ENCODE peak calls at places on chromosomes 1 and 21, in ten cellular contexts. X is AG09309, O is coronary artery, C is H9, B is HCT116, S is B cell, I is AG04449, T is IMR-90, E is progenitor cell of endocrine pancreas, G is GM13976. P is an unnamed sample.

GRCh38 chr1:219876798-219877209 is 51.6 kb downstream of the SLC30A10 start:
- DNase-seq in X (no peak), O (no peak), C (no peak), B (peak), S (no peak), I (no peak), T (no peak), E (no peak), G (no peak), P (no peak)

GRCh38 chr1:206490643-206491421 is 16.5 kb upstream of the RASSF5 start:
- DNase-seq in X (no peak), O (no peak), C (no peak), B (no peak), S (no peak), I (no peak), T (peak), E (no peak), G (no peak), P (no peak)

GRCh38 chr1:145995148-145995851 is 1.1 kb downstream of the TXNIP start:
- DNase-seq in X (no peak), O (no peak), C (no peak), B (no peak), S (no peak), I (no peak), T (no peak), E (no peak), G (no peak), P (no peak)

GRCh38 chr1:53139911-53140310 is 2.5 kb downstream of the SLC1A7 start:
- DNase-seq in X (no peak), O (peak), C (no peak), B (no peak), S (no peak), I (no peak), T (peak), E (no peak), G (no peak), P (no peak)

GRCh38 chr1:159906960-159907359 is 7.0 kb upstream of the CFAP45 start:
- DNase-seq in X (no peak), O (no peak), C (no peak), B (no peak), S (no peak), I (no peak), T (no peak), E (no peak), G (no peak), P (no peak)

GRCh38 chr1:15902882-15903281 is 55.4 kb downstream of the SPEN start:
- DNase-seq in X (peak), O (no peak), C (no peak), B (no peak), S (no peak), I (no peak), T (peak), E (no peak), G (no peak), P (no peak)

GRCh38 chr21:38597436-38597835 is 99.2 kb upstream of the ERG start:
- DNase-seq in X (no peak), O (no peak), C (no peak), B (no peak), S (no peak), I (no peak), T (no peak), E (no peak), G (no peak), P (no peak)

GRCh38 chr21:26120833-26121232 is 49.7 kb downstream of the APP start:
- DNase-seq in X (no peak), O (no peak), C (peak), B (no peak), S (no peak), I (no peak), T (no peak), E (no peak), G (no peak), P (no peak)

GRCh38 chr1:209207701-209208286 is 375.7 kb upstream of the CAMK1G start:
- DNase-seq in X (peak), O (no peak), C (peak), B (no peak), S (no peak), I (peak), T (peak), E (peak), G (peak), P (peak)
- TF ChIP-seq CTCF in X (peak), O (peak), C (peak), B (peak), S (no peak), I (peak), T (peak), E (peak), G (peak), P (peak)

GRCh38 chr1:39413902-39414528 is 77.4 kb upstream of the BMP8A start:
- DNase-seq in X (no peak), O (no peak), C (no peak), B (no peak), S (no peak), I (no peak), T (no peak), E (no peak), G (no peak), P (no peak)
- TF ChIP-seq CTCF in X (no peak), O (no peak), C (no peak), B (no peak), S (no peak), I (no peak), T (no peak), E (no peak), G (no peak), P (no peak)

GRCh38 chr1:66331641-66332523 is 202.1 kb upstream of the SGIP1 start:
- DNase-seq in X (peak), O (peak), C (peak), B (no peak), S (peak), I (peak), T (peak), E (no peak), G (no peak), P (no peak)
- TF ChIP-seq CTCF in X (peak), O (no peak), C (peak), B (no peak), S (no peak), I (peak), T (peak), E (peak), G (no peak), P (no peak)

GRCh38 chr1:177779325-177779965 is 190.4 kb downstream of the SEC16B start:
- DNase-seq in X (no peak), O (no peak), C (no peak), B (no peak), S (no peak), I (no peak), T (no peak), E (no peak), G (no peak), P (no peak)

GRCh38 chr1:177784394-177784793 is 185.5 kb downstream of the SEC16B start:
- DNase-seq in X (no peak), O (no peak), C (no peak), B (no peak), S (no peak), I (no peak), T (no peak), E (no peak), G (no peak), P (no peak)

GRCh38 chr1:177783052-177783451 is 186.8 kb downstream of the SEC16B start:
- DNase-seq in X (no peak), O (no peak), C (peak), B (no peak), S (no peak), I (no peak), T (no peak), E (no peak), G (no peak), P (no peak)

GRCh38 chr1:177780096-177780700 is 189.7 kb downstream of the SEC16B start:
- DNase-seq in X (peak), O (no peak), C (no peak), B (peak), S (no peak), I (peak), T (peak), E (no peak), G (peak), P (peak)
- TF ChIP-seq CTCF in X (peak), O (no peak), C (peak), B (peak), S (no peak), I (peak), T (peak), E (peak), G (peak), P (peak)

GRCh38 chr1:55334797-55335196 is 119.6 kb upstream of the USP24 start:
- DNase-seq in X (no peak), O (no peak), C (no peak), B (no peak), S (no peak), I (no peak), T (no peak), E (no peak), G (no peak), P (no peak)

GRCh38 chr1:55334140-55334539 is 119.0 kb upstream of the USP24 start:
- DNase-seq in X (no peak), O (no peak), C (no peak), B (no peak), S (no peak), I (no peak), T (no peak), E (no peak), G (no peak), P (no peak)

GRCh38 chr1:55338448-55338820 is 123.3 kb upstream of the USP24 start:
- DNase-seq in X (no peak), O (peak), C (no peak), B (no peak), S (no peak), I (no peak), T (no peak), E (no peak), G (no peak), P (no peak)

GRCh38 chr1:55339681-55340080 is 124.5 kb upstream of the USP24 start:
- DNase-seq in X (no peak), O (no peak), C (no peak), B (no peak), S (no peak), I (no peak), T (no peak), E (no peak), G (no peak), P (no peak)

GRCh38 chr1:55337801-55338447 is 122.8 kb upstream of the USP24 start:
- DNase-seq in X (peak), O (peak), C (peak), B (peak), S (peak), I (peak), T (peak), E (no peak), G (peak), P (peak)
- TF ChIP-seq CTCF in X (peak), O (no peak), C (peak), B (peak), S (peak), I (peak), T (peak), E (peak), G (peak), P (no peak)

DNA sequence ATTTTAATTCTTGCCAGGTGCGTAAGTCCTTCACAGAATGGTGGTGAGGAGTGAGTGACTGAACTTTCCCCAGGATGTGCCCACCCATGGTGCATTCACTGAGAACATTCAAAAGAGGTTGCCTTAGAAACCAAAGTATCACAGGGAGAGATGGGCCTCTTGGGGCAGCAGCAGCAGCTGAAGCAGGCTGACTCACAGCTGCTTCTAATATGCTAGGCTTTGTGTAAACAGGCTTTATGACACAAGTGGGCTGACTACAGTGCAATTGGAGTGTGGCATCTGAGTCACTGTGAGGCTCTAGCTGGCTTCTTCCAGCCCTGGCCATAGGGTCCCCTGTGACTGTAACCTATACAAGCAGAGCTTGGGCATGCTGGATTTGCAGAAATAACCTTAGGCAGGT is 12.6 kb downstream of the PIGP start:
- DNase-seq in X (peak), O (no peak), C (peak), B (peak), S (no peak), I (peak), T (peak), E (no peak), G (no peak), P (no peak)
- TF ChIP-seq CTCF in X (peak), O (no peak), C (no peak), B (no peak), S (no peak), I (peak), T (peak), E (no peak), G (no peak), P (no peak)

GRCh38 chr1:161177112-161177935 is at the start of gene B4GALT3:
- DNase-seq in X (no peak), O (peak), C (peak), B (peak), S (peak), I (no peak), T (peak), E (peak), G (peak), P (peak)
- TF ChIP-seq CTCF in X (no peak), O (no peak), C (peak), B (no peak), S (no peak), I (no peak), T (no peak), E (peak), G (no peak), P (no peak)

DNA sequence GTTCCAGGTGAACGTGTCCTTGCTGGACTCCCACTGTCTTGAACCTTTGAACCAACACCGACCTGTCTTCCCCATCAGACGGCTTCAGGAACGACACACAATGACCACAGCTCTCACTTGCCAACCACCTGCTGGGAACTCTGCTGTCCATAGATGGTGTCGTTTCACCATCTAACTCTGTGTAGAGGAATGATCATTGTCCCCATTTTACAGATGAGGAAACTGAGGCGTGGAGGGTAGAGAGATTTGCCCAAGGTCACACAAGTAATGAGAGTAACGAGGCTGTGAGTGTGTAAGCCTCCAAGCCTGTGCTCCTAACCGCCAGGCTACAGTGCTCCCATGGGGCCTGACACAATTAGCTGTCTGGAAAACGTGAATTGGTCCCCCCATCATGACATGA is 9.9 kb upstream of the PLEKHG5 start:
- DNase-seq in X (no peak), O (no peak), C (no peak), B (no peak), S (no peak), I (no peak), T (no peak), E (no peak), G (no peak), P (no peak)
- TF ChIP-seq CTCF in X (no peak), O (no peak), C (no peak), B (no peak), S (no peak), I (no peak), T (no peak), E (no peak), G (no peak), P (no peak)

DNA sequence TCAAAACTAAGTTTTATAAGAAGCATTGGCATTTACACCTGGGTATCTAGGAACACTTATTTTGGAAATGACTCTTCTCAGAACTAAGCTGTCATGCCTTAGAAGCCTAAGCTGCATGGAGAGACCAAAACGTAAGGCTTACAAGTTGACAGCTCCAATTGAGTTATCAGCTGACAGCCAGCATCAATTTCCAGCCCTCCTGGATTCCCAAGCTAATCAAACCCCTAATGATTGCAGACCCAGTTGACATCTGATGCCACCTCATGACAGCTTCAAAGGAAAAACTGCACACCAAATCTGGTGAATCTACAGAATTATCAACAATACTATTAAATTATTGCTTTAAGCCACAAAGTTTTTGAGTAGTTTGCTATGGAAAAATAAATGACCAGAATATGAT is 187.6 kb upstream of the PRMT6 start:
- DNase-seq in X (no peak), O (no peak), C (no peak), B (no peak), S (no peak), I (no peak), T (no peak), E (no peak), G (no peak), P (no peak)
- TF ChIP-seq CTCF in X (no peak), O (no peak), C (no peak), B (no peak), S (no peak), I (no peak), T (no peak), E (no peak), G (no peak), P (no peak)

GRCh38 chr21:41747943-41748738 is 18.7 kb downstream of the RIPK4 start:
- DNase-seq in X (no peak), O (no peak), C (no peak), B (no peak), S (no peak), I (no peak), T (no peak), E (no peak), G (no peak), P (no peak)
- TF ChIP-seq CTCF in X (no peak), O (no peak), C (no peak), B (no peak), S (no peak), I (no peak), T (no peak), E (no peak), G (no peak), P (no peak)

P was measured in GM20000.